ENCODE peak calls at places on chromosomes 6 and 20, in six cellular contexts. Q is esophagus squamous epithelium, M is kidney, J is IMR-90, B is psoas muscle, N is Peyer's patch. T is an unnamed sample.

GRCh38 chr6:907928-908327 is 215.0 kb upstream of the EXOC2 start:
- DNase-seq in N (no peak), J (no peak), M (no peak), Q (no peak), B (no peak), T (no peak)

GRCh38 chr6:104955927-104956662 is 812 bp upstream of the LIN28B start:
- DNase-seq in M (no peak), J (no peak), B (no peak), N (no peak), Q (no peak), T (no peak)

GRCh38 chr6:124226396-124226795 is 422.7 kb downstream of the NKAIN2 start:
- DNase-seq in Q (no peak), N (no peak), J (no peak), M (no peak), B (no peak), T (no peak)

GRCh38 chr6:157741889-157742615 is 81.0 kb upstream of the SNX9 start:
- DNase-seq in B (no peak), M (no peak), Q (no peak), N (no peak), J (no peak), T (no peak)

GRCh38 chr6:100461273-100461919 is 3.3 kb downstream of the SIM1 start:
- DNase-seq in B (no peak), M (no peak), J (no peak), N (no peak), Q (no peak), T (no peak)

GRCh38 chr6:5657684-5658429 is 348.9 kb downstream of the NRN1 start:
- DNase-seq in J (peak; percentile 66), M (no peak), N (no peak), Q (no peak), B (no peak), T (no peak)

GRCh38 chr6:35092362-35093117 is 48.6 kb downstream of the TCP11 start:
- DNase-seq in B (peak; percentile 53), M (no peak), Q (no peak), J (peak; percentile 79), N (no peak), T (no peak)

GRCh38 chr6:89941031-89941775 is 46.9 kb downstream of the GJA10 start:
- DNase-seq in N (no peak), Q (no peak), M (no peak), J (no peak), B (peak; percentile 35), T (no peak)

GRCh38 chr20:47544240-47544639 is 42.6 kb downstream of the NCOA3 start:
- DNase-seq in B (no peak), J (peak; percentile 64), M (no peak), N (no peak), Q (no peak), T (no peak)

GRCh38 chr6:111803384-111803783 is 69.9 kb downstream of the FYN start:
- DNase-seq in B (no peak), J (no peak), M (no peak), N (no peak), Q (no peak), T (no peak)

GRCh38 chr6:111591370-111591900 is 14.2 kb downstream of the TRAF3IP2 start:
- DNase-seq in N (peak; percentile 42), J (peak; percentile 100), Q (no peak), B (peak; percentile 96), M (peak; percentile 88), T (no peak)

GRCh38 chr6:112576421-112576820 is 229.3 kb downstream of the RFPL4B start:
- DNase-seq in Q (no peak), B (no peak), N (no peak), M (no peak), J (no peak), T (no peak)

GRCh38 chr6:170093276-170093657 is 197.6 kb downstream of the DLL1 start:
- DNase-seq in B (no peak), N (no peak), M (no peak), J (no peak), Q (no peak), T (no peak)

GRCh38 chr6:156848533-156848932 is 71.4 kb downstream of the ARID1B start:
- DNase-seq in N (no peak), J (no peak), B (peak; percentile 48), Q (no peak), M (no peak), T (no peak)

GRCh38 chr20:33701629-33702450 is 15.7 kb upstream of the E2F1 start:
- DNase-seq in Q (no peak), N (no peak), M (no peak), B (no peak), J (no peak), T (no peak)

GRCh38 chr6:137832110-137832509 is 34.9 kb upstream of the TNFAIP3 start:
- DNase-seq in Q (no peak), B (no peak), J (peak; percentile 92), N (no peak), M (no peak), T (no peak)

GRCh38 chr6:110526731-110527130 is 50.3 kb upstream of the SLC22A16 start:
- DNase-seq in J (no peak), Q (no peak), M (no peak), N (no peak), B (no peak), T (no peak)

GRCh38 chr6:42141603-42142117 is 760 bp downstream of the C6orf132 start:
- DNase-seq in M (no peak), B (no peak), Q (no peak), N (no peak), J (no peak), T (no peak)

GRCh38 chr6:26502169-26502568 is 2.1 kb downstream of the BTN1A1 start:
- DNase-seq in J (no peak), B (no peak), N (peak; percentile 35), Q (no peak), M (no peak), T (no peak)

GRCh38 chr20:833450-834150 is at the start of gene FAM110A:
- DNase-seq in B (peak; percentile 97), N (peak; percentile 93), J (peak; percentile 91), Q (peak; percentile 80), M (peak; percentile 99), T (peak; percentile 91)

GRCh38 chr20:63678071-63678470 is 18.4 kb upstream of the TNFRSF6B start:
- DNase-seq in Q (no peak), N (no peak), B (no peak), J (no peak), M (no peak), T (no peak)

GRCh38 chr20:41717464-41717863 is 99.3 kb upstream of the CHD6 start:
- DNase-seq in B (no peak), Q (no peak), M (no peak), N (no peak), J (no peak), T (no peak)

GRCh38 chr20:53622247-53623114 is 28.8 kb upstream of the ZNF217 start:
- DNase-seq in Q (no peak), M (no peak), J (no peak), B (no peak), N (no peak), T (no peak)

GRCh38 chr20:9260027-9260426 is 191.1 kb downstream of the PLCB4 start:
- DNase-seq in M (no peak), Q (no peak), B (no peak), N (no peak), J (no peak), T (no peak)

DNA sequence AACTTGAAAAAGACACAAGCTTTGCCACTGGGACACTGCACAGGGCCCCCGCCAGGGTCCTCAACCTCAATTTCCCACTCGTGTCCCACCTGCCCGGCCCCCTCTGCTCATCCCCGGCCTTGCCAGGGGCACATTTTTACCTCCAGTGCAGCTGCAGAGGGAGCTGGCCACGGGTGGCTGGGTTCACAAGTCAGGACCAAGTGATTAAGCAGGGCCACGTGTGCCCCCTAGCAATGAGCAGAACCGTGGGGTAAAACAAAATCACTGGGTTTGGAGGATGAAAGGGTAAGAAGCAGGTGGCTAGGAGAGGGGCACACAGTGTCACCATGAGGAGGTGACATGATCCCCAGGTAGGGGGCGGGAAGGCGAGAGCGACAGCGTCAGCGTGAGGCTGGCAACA is 61.2 kb upstream of the RPS6KA2 start:
- DNase-seq in M (no peak), Q (no peak), B (no peak), J (no peak), N (no peak), T (no peak)
- H3K4me1 ChIP-seq in M (no peaks in the 10 kb centered on the region), Q (peaks cover 9% of the 10 kb centered on the region), B (peaks cover 23% of the 10 kb centered on the region), J (peaks cover 9% of the 10 kb centered on the region), N (no peaks in the 10 kb centered on the region), T (no peaks in the 10 kb centered on the region)

DNA sequence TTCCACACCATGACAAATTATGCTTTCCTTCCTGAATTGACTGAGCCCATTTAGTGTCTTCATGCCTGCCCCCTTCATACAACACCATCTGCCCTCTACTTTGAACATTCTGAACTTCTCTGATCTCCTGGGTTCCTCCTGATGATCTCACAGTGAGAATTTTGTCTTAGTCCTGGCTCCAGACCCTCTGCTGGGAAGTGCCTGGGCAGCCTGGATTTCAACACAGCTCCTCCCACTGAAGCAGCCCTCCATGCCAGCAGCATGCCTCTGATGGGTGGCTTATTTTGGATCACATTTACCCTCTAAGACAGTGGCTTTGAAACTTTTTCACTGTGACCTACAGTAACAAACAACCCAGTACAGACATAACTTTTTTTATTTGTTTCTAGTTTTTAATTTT is 41.5 kb downstream of the DSE start:
- DNase-seq in J (no peak), M (no peak), N (no peak), Q (no peak), B (peak; percentile 30), T (no peak)
- H3K27ac ChIP-seq in J (no peak overlapping the region), M (no peak overlapping the region), N (no peak overlapping the region), Q (peak overlapping the region; percentile 22), B (peak overlapping the region; percentile 86), T (no peak overlapping the region)

GRCh38 chr6:88669475-88669874 is 293.9 kb downstream of the RNGTT start:
- DNase-seq in Q (no peak), M (no peak), N (no peak), J (no peak), B (no peak), T (no peak)

GRCh38 chr6:88670369-88670768 is 293.0 kb downstream of the RNGTT start:
- DNase-seq in N (no peak), Q (no peak), M (no peak), B (no peak), J (no peak), T (no peak)

GRCh38 chr6:88677356-88677755 is 286.1 kb downstream of the RNGTT start:
- DNase-seq in M (no peak), B (no peak), N (no peak), J (no peak), Q (no peak), T (no peak)

GRCh38 chr6:88666906-88667305 is 296.5 kb downstream of the RNGTT start:
- DNase-seq in N (no peak), J (no peak), Q (no peak), M (no peak), B (no peak), T (no peak)

GRCh38 chr6:88671624-88672023 is 291.8 kb downstream of the RNGTT start:
- DNase-seq in J (no peak), Q (no peak), B (no peak), M (no peak), N (no peak), T (no peak)
- H3K4me3 ChIP-seq in J (no peak overlapping the region), Q (no peak overlapping the region), B (no peak overlapping the region), M (no peak overlapping the region), N (no peak overlapping the region), T (no peak overlapping the region)

DNA sequence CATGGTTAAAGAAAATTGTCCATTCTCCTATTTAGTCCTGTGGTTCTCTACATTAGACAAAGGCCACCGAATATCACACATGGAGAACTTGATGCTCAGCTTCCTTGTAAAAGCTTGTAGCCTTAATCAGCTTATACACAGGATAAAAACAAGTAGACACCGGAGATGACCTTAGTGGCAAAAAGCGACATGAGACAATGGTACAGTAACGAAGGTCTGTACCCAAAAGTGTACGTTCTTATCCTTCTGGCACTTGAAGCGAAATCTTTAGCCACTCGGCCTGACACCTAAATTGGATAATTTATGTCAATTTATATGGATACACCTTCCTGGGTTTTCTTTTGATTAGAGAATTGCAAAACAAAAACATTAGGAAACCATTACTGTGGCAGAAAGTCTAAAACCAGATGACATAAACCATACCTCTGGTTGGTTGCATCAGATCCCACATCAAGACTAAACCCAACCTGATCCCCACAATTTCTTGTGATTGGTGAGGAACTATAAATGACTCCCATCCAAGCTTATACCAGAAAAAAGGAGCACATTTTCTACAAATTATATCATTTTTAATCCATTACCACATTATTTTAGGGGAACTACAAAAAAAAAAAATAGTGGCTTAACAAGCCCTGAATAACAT is 6.1 kb downstream of the RBM39 start:
- DNase-seq in N (no peak), B (no peak), Q (no peak), J (no peak), M (no peak), T (no peak)
- H3K4me1 ChIP-seq in N (no peaks in the 10 kb centered on the region), B (peaks cover 86% of the 10 kb centered on the region), Q (peaks cover 98% of the 10 kb centered on the region), J (peaks cover 6% of the 10 kb centered on the region), M (peaks cover 32% of the 10 kb centered on the region), T (peaks cover 75% of the 10 kb centered on the region)

T was measured in naive thymus-derived CD4-positive, alpha-beta T cell.